ENCODE peak calls at places on chromosomes 16 and 17, in eight cellular contexts. X is ovary, Y is WTC11, G is Peyer's patch, T is heart right ventricle, O is psoas muscle, F is mesothelial cell of epicardium, A is DND-41. D is an unnamed sample.

GRCh38 chr16:24163935-24164334 is 92.2 kb upstream of the CACNG3 start:
- DNase-seq in O (no peak), Y (no peak), X (no peak), T (no peak), A (no peak), G (no peak), F (no peak), D (no peak)

GRCh38 chr17:16281351-16281750 is 64.3 kb downstream of the PIGL start:
- DNase-seq in G (no peak), F (no peak), X (no peak), Y (no peak), O (no peak), T (no peak), A (no peak), D (no peak)

GRCh38 chr16:81740163-81740562 is 38.9 kb upstream of the PLCG2 start:
- DNase-seq in F (no peak), X (no peak), G (peak; percentile 74), O (no peak), Y (peak; percentile 46), A (no peak), T (no peak), D (no peak)

GRCh38 chr17:56761387-56761786 is 72.3 kb downstream of the C17orf67 start:
- DNase-seq in X (no peak), T (no peak), G (no peak), F (no peak), O (no peak), Y (no peak), A (no peak), D (no peak)

GRCh38 chr16:67236551-67237395 is 9.8 kb downstream of the TMEM208 start:
- DNase-seq in O (peak; percentile 73), F (no peak), Y (peak; percentile 96), G (no peak), T (peak; percentile 46), X (no peak), A (peak; percentile 91), D (peak; percentile 50)

GRCh38 chr16:85390511-85391174 is 222.5 kb upstream of the GSE1 start:
- DNase-seq in X (peak; percentile 72), A (peak; percentile 16), O (peak; percentile 88), T (peak; percentile 72), G (peak; percentile 43), F (peak; percentile 71), Y (peak; percentile 7), D (peak; percentile 10)

GRCh38 chr16:889586-889985 is 81.2 kb downstream of the LMF1 start:
- DNase-seq in G (no peak), O (peak; percentile 3), F (no peak), A (no peak), T (no peak), Y (no peak), X (no peak), D (no peak)

GRCh38 chr17:77942111-77942988 is 16.2 kb upstream of the TNRC6C start:
- DNase-seq in O (no peak), Y (no peak), G (no peak), T (peak; percentile 18), X (no peak), F (no peak), A (no peak), D (no peak)

GRCh38 chr17:72422505-72423285 is 301.9 kb downstream of the SOX9 start:
- DNase-seq in Y (no peak), A (no peak), G (no peak), O (peak; percentile 76), F (no peak), T (peak; percentile 40), X (no peak), D (no peak)

GRCh38 chr16:78890496-78890895 is 710.0 kb downstream of the MAF start:
- DNase-seq in O (no peak), A (peak; percentile 11), Y (no peak), G (no peak), X (no peak), F (no peak), T (no peak), D (no peak)

GRCh38 chr16:49855822-49856740 is at the start of gene ZNF423:
- DNase-seq in F (peak; percentile 61), A (peak; percentile 25), O (peak; percentile 40), G (no peak), Y (peak; percentile 44), T (peak; percentile 40), X (peak; percentile 56), D (no peak)

GRCh38 chr17:82283208-82283749 is 9.8 kb upstream of the CSNK1D start:
- DNase-seq in F (no peak), A (no peak), Y (no peak), X (no peak), G (no peak), O (no peak), T (no peak), D (no peak)

GRCh38 chr17:39745335-39746144 is 7.8 kb downstream of the GRB7 start:
- DNase-seq in Y (no peak), X (no peak), F (no peak), T (no peak), O (no peak), A (no peak), G (no peak), D (no peak)

GRCh38 chr16:85067431-85067830 is 39.8 kb downstream of the KIAA0513 start:
- DNase-seq in F (no peak), Y (no peak), A (no peak), T (no peak), X (no peak), G (no peak), O (no peak), D (no peak)

GRCh38 chr17:9907131-9907530 is 2.1 kb upstream of the RCVRN start:
- DNase-seq in X (no peak), A (no peak), T (no peak), F (no peak), O (no peak), G (no peak), Y (no peak), D (no peak)

GRCh38 chr17:80243526-80244433 is 16.9 kb upstream of the RNF213 start:
- DNase-seq in G (no peak), T (no peak), A (no peak), X (no peak), F (no peak), Y (no peak), O (peak; percentile 19), D (no peak)

GRCh38 chr17:82076785-82077591 is 11.4 kb upstream of the DUS1L start:
- DNase-seq in Y (no peak), T (no peak), G (no peak), X (no peak), F (no peak), O (no peak), A (no peak), D (no peak)

GRCh38 chr16:86296263-86296662 is 214.1 kb upstream of the FOXF1 start:
- DNase-seq in F (no peak), A (no peak), Y (no peak), O (no peak), X (no peak), T (no peak), G (no peak), D (no peak)

GRCh38 chr16:54402270-54402669 is 115.7 kb upstream of the IRX3 start:
- DNase-seq in T (peak; percentile 65), O (no peak), A (no peak), F (no peak), X (no peak), G (no peak), Y (no peak), D (no peak)

GRCh38 chr17:6456914-6457687 is 12.8 kb downstream of the PIMREG start:
- DNase-seq in F (no peak), A (no peak), G (no peak), X (no peak), Y (no peak), T (peak; percentile 44), O (peak; percentile 53), D (no peak)

GRCh38 chr17:21382560-21383495 is 6.7 kb downstream of the KCNJ12 start:
- DNase-seq in X (no peak), T (no peak), O (no peak), A (no peak), Y (no peak), G (no peak), F (no peak), D (no peak)

GRCh38 chr17:62627904-62628603 is 584 bp downstream of the MRC2 start:
- DNase-seq in Y (no peak), A (peak; percentile 73), O (peak; percentile 67), X (peak; percentile 85), F (peak; percentile 55), T (peak; percentile 44), G (no peak), D (no peak)

DNA sequence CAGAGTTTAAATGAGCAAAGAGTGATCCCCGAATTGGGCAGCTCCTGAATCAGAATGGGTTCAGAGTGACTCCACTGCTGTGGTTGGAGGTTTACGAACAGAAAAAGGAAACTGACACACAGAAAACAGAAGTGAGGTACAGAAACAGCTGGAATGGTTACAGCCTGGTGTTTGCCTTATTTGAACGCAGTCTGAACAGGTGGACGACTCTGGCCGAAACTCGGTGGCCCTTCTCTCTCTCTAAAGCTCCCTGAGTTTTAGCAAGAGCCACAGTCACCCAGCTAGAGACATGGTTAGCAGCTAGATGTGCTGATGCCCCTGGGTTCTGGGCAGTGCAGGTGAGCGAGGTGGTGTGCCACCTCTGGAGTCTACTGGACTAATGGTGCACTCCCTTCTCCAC is 54.2 kb upstream of the ATP2A3 start:
- DNase-seq in O (no peak), G (no peak), F (no peak), X (no peak), T (no peak), A (no peak), Y (no peak), D (no peak)
- TF ChIP-seq CTCF in O (no peak), G (no peak), F (no peak), X (no peak), T (no peak), A (no peak), Y (no peak), D (no peak)

GRCh38 chr17:28725166-28725659 is 820 bp downstream of the TLCD1 start:
- DNase-seq in T (no peak), G (no peak), F (no peak), Y (no peak), O (no peak), X (no peak), A (peak; percentile 43), D (no peak)
- TF ChIP-seq CTCF in T (no peak), G (no peak), F (no peak), Y (no peak), O (no peak), X (no peak), A (no peak), D (no peak)

GRCh38 chr17:49218941-49219913 is 8.7 kb downstream of the ABI3 start:
- DNase-seq in X (no peak), A (peak; percentile 69), F (no peak), G (peak; percentile 84), O (peak; percentile 22), T (peak; percentile 43), Y (peak; percentile 66), D (peak; percentile 77)
- TF ChIP-seq CTCF in X (no peak), A (no peak), F (no peak), G (no peak), O (no peak), T (peak; percentile 7), Y (peak; percentile 34), D (peak; percentile 55)

GRCh38 chr17:876272-876671 is 94.1 kb downstream of the MRM3 start:
- DNase-seq in T (no peak), A (peak; percentile 27), X (no peak), G (no peak), Y (no peak), O (no peak), F (no peak), D (no peak)
- TF ChIP-seq CTCF in T (no peak), A (no peak), X (no peak), G (no peak), Y (no peak), O (no peak), F (no peak), D (no peak)

GRCh38 chr16:73713817-73714495 is 582.7 kb upstream of the PSMD7 start:
- DNase-seq in F (no peak), G (no peak), X (no peak), Y (peak; percentile 69), A (peak; percentile 33), O (peak; percentile 18), T (peak; percentile 15), D (no peak)
- TF ChIP-seq CTCF in F (peak; percentile 50), G (no peak), X (peak; percentile 10), Y (peak; percentile 56), A (peak; percentile 66), O (peak; percentile 56), T (peak; percentile 42), D (no peak)